ENCODE peak calls at places on chromosomes 6 and 20, in nine cellular contexts. U, K, H, N, B, X, L, Q and W are unnamed samples.

GRCh38 chr6:24666097-24666615 is 543 bp downstream of the TDP2 start:
- DNase-seq in U (peak), K (no peak), H (no peak), N (no peak), B (peak), X (no peak), L (no peak), Q (peak), W (no peak)

GRCh38 chr6:112178846-112179245 is 75.5 kb downstream of the LAMA4 start:
- DNase-seq in U (no peak), K (no peak), H (no peak), N (no peak), B (no peak), X (no peak), L (no peak), Q (no peak), W (no peak)

GRCh38 chr20:4329232-4329631 is 313.9 kb upstream of the RNF24 start:
- DNase-seq in U (no peak), K (no peak), H (no peak), N (no peak), B (no peak), X (no peak), L (no peak), Q (no peak), W (no peak)

GRCh38 chr6:121297699-121298098 is 36.6 kb downstream of the TBC1D32 start:
- DNase-seq in U (no peak), K (no peak), H (peak), N (no peak), B (peak), X (no peak), L (no peak), Q (no peak), W (no peak)

GRCh38 chr6:43878823-43879495 is 108.9 kb downstream of the VEGFA start:
- DNase-seq in U (no peak), K (no peak), H (no peak), N (no peak), B (no peak), X (no peak), L (no peak), Q (no peak), W (peak)

GRCh38 chr20:13464702-13465101 is 174.0 kb downstream of the TASP1 start:
- DNase-seq in U (no peak), K (no peak), H (no peak), N (no peak), B (peak), X (no peak), L (no peak), Q (no peak), W (no peak)

GRCh38 chr20:22861231-22861980 is 173.7 kb upstream of the SSTR4 start:
- DNase-seq in U (no peak), K (no peak), H (no peak), N (peak), B (peak), X (no peak), L (no peak), Q (no peak), W (no peak)

GRCh38 chr20:58603656-58604184 is 47.4 kb upstream of the STX16 start:
- DNase-seq in U (no peak), K (peak), H (no peak), N (no peak), B (no peak), X (no peak), L (no peak), Q (no peak), W (no peak)

GRCh38 chr20:13291167-13291566 is 70.1 kb downstream of the ISM1 start:
- DNase-seq in U (no peak), K (no peak), H (no peak), N (no peak), B (no peak), X (no peak), L (no peak), Q (no peak), W (no peak)

GRCh38 chr6:109801794-109802193 is 110.7 kb downstream of the FIG4 start:
- DNase-seq in U (no peak), K (no peak), H (no peak), N (no peak), B (no peak), X (no peak), L (no peak), Q (no peak), W (no peak)

GRCh38 chr6:108723594-108723993 is 124.6 kb upstream of the ARMC2 start:
- DNase-seq in U (no peak), K (no peak), H (no peak), N (no peak), B (no peak), X (no peak), L (no peak), Q (no peak), W (no peak)

GRCh38 chr20:31666258-31667042 is 28.7 kb downstream of the COX4I2 start:
- DNase-seq in U (no peak), K (no peak), H (peak), N (no peak), B (no peak), X (no peak), L (no peak), Q (no peak), W (peak)

GRCh38 chr6:131510094-131510493 is 62.9 kb upstream of the ARG1 start:
- DNase-seq in U (no peak), K (no peak), H (no peak), N (no peak), B (no peak), X (no peak), L (peak), Q (no peak), W (no peak)

GRCh38 chr20:6579824-6580223 is 187.7 kb upstream of the BMP2 start:
- DNase-seq in U (no peak), K (no peak), H (no peak), N (no peak), B (no peak), X (no peak), L (no peak), Q (no peak), W (no peak)

GRCh38 chr20:53672484-53673129 is 79.0 kb upstream of the ZNF217 start:
- DNase-seq in U (peak), K (no peak), H (no peak), N (peak), B (no peak), X (no peak), L (no peak), Q (no peak), W (no peak)

GRCh38 chr6:166656269-166657206 is 29.5 kb upstream of the RPS6KA2 start:
- DNase-seq in U (no peak), K (no peak), H (no peak), N (no peak), B (peak), X (no peak), L (no peak), Q (no peak), W (no peak)

GRCh38 chr20:35277127-35277526 is 795 bp downstream of the MMP24OS start:
- DNase-seq in U (no peak), K (no peak), H (no peak), N (no peak), B (no peak), X (no peak), L (no peak), Q (no peak), W (no peak)

GRCh38 chr20:16423311-16424212 is 149.7 kb downstream of the KIF16B start:
- DNase-seq in U (no peak), K (no peak), H (no peak), N (no peak), B (peak), X (no peak), L (no peak), Q (no peak), W (no peak)

GRCh38 chr6:5302220-5302946 is 41.1 kb downstream of the FARS2 start:
- DNase-seq in U (no peak), K (no peak), H (no peak), N (no peak), B (no peak), X (no peak), L (no peak), Q (no peak), W (no peak)

GRCh38 chr6:82410151-82410621 is 46.6 kb downstream of the TPBG start:
- DNase-seq in U (no peak), K (no peak), H (no peak), N (peak), B (peak), X (no peak), L (no peak), Q (no peak), W (no peak)

GRCh38 chr6:68069921-68070709 is 565.0 kb upstream of the ADGRB3 start:
- DNase-seq in U (no peak), K (no peak), H (no peak), N (no peak), B (no peak), X (no peak), L (peak), Q (no peak), W (no peak)

GRCh38 chr20:63232235-63233060 is 3.3 kb upstream of the BIRC7 start:
- DNase-seq in U (peak), K (peak), H (no peak), N (peak), B (peak), X (no peak), L (no peak), Q (peak), W (no peak)

GRCh38 chr20:14313621-14314020 is 23.8 kb downstream of the FLRT3 start:
- DNase-seq in U (no peak), K (no peak), H (no peak), N (no peak), B (no peak), X (no peak), L (no peak), Q (no peak), W (no peak)

GRCh38 chr20:62924567-62925419 is 1.5 kb downstream of the DIDO1 start:
- DNase-seq in U (no peak), K (no peak), H (no peak), N (no peak), B (peak), X (no peak), L (no peak), Q (peak), W (no peak)

GRCh38 chr6:39821739-39822532 is 29.8 kb downstream of the DAAM2 start:
- DNase-seq in U (no peak), K (no peak), H (no peak), N (no peak), B (no peak), X (no peak), L (no peak), Q (no peak), W (peak)

GRCh38 chr20:41369673-41370072 is 3.1 kb upstream of the EMILIN3 start:
- DNase-seq in U (no peak), K (no peak), H (no peak), N (no peak), B (no peak), X (no peak), L (no peak), Q (no peak), W (no peak)

GRCh38 chr6:22437665-22438064 is 131.7 kb upstream of the HDGFL1 start:
- DNase-seq in U (no peak), K (no peak), H (no peak), N (no peak), B (no peak), X (no peak), L (no peak), Q (no peak), W (no peak)

GRCh38 chr20:40797425-40797824 is 108.4 kb upstream of the MAFB start:
- DNase-seq in U (no peak), K (no peak), H (no peak), N (no peak), B (peak), X (no peak), L (no peak), Q (peak), W (no peak)

GRCh38 chr20:24634855-24635254 is 165.4 kb downstream of the SYNDIG1 start:
- DNase-seq in U (peak), K (peak), H (peak), N (peak), B (peak), X (no peak), L (no peak), Q (no peak), W (peak)

GRCh38 chr20:4512891-4513550 is 208.7 kb upstream of the PRND start:
- DNase-seq in U (peak), K (peak), H (no peak), N (peak), B (peak), X (no peak), L (no peak), Q (no peak), W (no peak)

GRCh38 chr6:234706-235372 is 57.4 kb upstream of the DUSP22 start:
- DNase-seq in U (no peak), K (no peak), H (no peak), N (no peak), B (no peak), X (no peak), L (no peak), Q (no peak), W (no peak)

GRCh38 chr20:17617868-17618672 is 48.2 kb downstream of the DSTN start:
- DNase-seq in U (no peak), K (no peak), H (no peak), N (no peak), B (no peak), X (no peak), L (no peak), Q (no peak), W (no peak)

GRCh38 chr6:168968228-168968627 is 285.4 kb downstream of the THBS2 start:
- DNase-seq in U (no peak), K (no peak), H (peak), N (peak), B (peak), X (no peak), L (no peak), Q (peak), W (no peak)

GRCh38 chr20:38165966-38166706 is 1.1 kb upstream of the TGM2 start:
- DNase-seq in U (no peak), K (no peak), H (no peak), N (no peak), B (peak), X (no peak), L (no peak), Q (no peak), W (no peak)